ENCODE peak calls at places on chromosome 4, in six cellular contexts. N is endodermal cell, C is esophagus squamous epithelium, D is transverse colon, A is BJ, B is psoas muscle. G is an unnamed sample.

GRCh38 chr4:113382704-113383103 is 333.3 kb downstream of the ANK2 start:
- DNase-seq in N (no peak), C (no peak), D (no peak), A (no peak), B (no peak), G (no peak)

GRCh38 chr4:54439831-54440243 is 210.7 kb downstream of the PDGFRA start:
- DNase-seq in N (no peak), C (no peak), D (peak; percentile 9), A (no peak), B (peak; percentile 22), G (peak; percentile 9)

GRCh38 chr4:4647041-4647440 is 105.2 kb upstream of the STX18 start:
- DNase-seq in N (no peak), C (no peak), D (no peak), A (peak; percentile 21), B (no peak), G (no peak)

GRCh38 chr4:130210871-130211270 is 1114.9 kb downstream of the C4orf33 start:
- DNase-seq in N (no peak), C (no peak), D (no peak), A (peak; percentile 26), B (no peak), G (no peak)

GRCh38 chr4:127708985-127709384 is 21.2 kb upstream of the SLC25A31 start:
- DNase-seq in N (no peak), C (peak; percentile 1), D (no peak), A (peak; percentile 11), B (no peak), G (no peak)

GRCh38 chr4:27176881-27177280 is 316.2 kb downstream of the STIM2 start:
- DNase-seq in N (peak; percentile 65), C (no peak), D (no peak), A (no peak), B (no peak), G (no peak)

GRCh38 chr4:186848437-186848836 is 124.8 kb upstream of the FAT1 start:
- DNase-seq in N (no peak), C (no peak), D (no peak), A (no peak), B (no peak), G (no peak)

GRCh38 chr4:2036866-2037265 is 22.3 kb upstream of the NAT8L start:
- DNase-seq in N (no peak), C (no peak), D (peak; percentile 66), A (no peak), B (no peak), G (no peak)

GRCh38 chr4:184457530-184458249 is 16.7 kb downstream of the IRF2 start:
- DNase-seq in N (peak; percentile 38), C (no peak), D (peak; percentile 52), A (no peak), B (peak; percentile 19), G (no peak)

GRCh38 chr4:140617494-140618060 is 48.8 kb upstream of the UCP1 start:
- DNase-seq in N (no peak), C (no peak), D (no peak), A (no peak), B (no peak), G (no peak)

GRCh38 chr4:112604590-112604989 is 32.1 kb downstream of the ZGRF1 start:
- DNase-seq in N (peak; percentile 74), C (no peak), D (peak; percentile 22), A (peak; percentile 9), B (no peak), G (peak; percentile 39)

GRCh38 chr4:6008092-6008551 is 10.1 kb downstream of the C4orf50 start:
- DNase-seq in N (peak; percentile 86), C (no peak), D (no peak), A (no peak), B (no peak), G (no peak)

GRCh38 chr4:145482209-145483021 is 762 bp downstream of the SMAD1 start:
- DNase-seq in N (peak; percentile 82), C (no peak), D (peak; percentile 61), A (no peak), B (peak; percentile 55), G (peak; percentile 68)

GRCh38 chr4:7792616-7793015 is 147.0 kb downstream of the AFAP1 start:
- DNase-seq in N (no peak), C (no peak), D (no peak), A (no peak), B (no peak), G (peak; percentile 70)

GRCh38 chr4:69759189-69759604 is 1.2 kb downstream of the SULT1B1 start:
- DNase-seq in N (no peak), C (no peak), D (peak; percentile 20), A (no peak), B (no peak), G (no peak)

GRCh38 chr4:148540622-148541326 is 98.6 kb upstream of the NR3C2 start:
- DNase-seq in N (no peak), C (no peak), D (peak; percentile 38), A (no peak), B (no peak), G (no peak)

GRCh38 chr4:69910016-69910782 is 20.7 kb upstream of the CSN1S1 start:
- DNase-seq in N (no peak), C (no peak), D (no peak), A (no peak), B (no peak), G (peak; percentile 25)

GRCh38 chr4:87069037-87069742 is 134.4 kb downstream of the AFF1 start:
- DNase-seq in N (no peak), C (no peak), D (no peak), A (no peak), B (no peak), G (no peak)

GRCh38 chr4:119068529-119068962 is 67.1 kb upstream of the MYOZ2 start:
- DNase-seq in N (no peak), C (no peak), D (no peak), A (peak; percentile 76), B (no peak), G (no peak)

GRCh38 chr4:111031180-111031579 is 408.3 kb upstream of the PITX2 start:
- DNase-seq in N (no peak), C (no peak), D (no peak), A (no peak), B (no peak), G (no peak)

GRCh38 chr4:153205028-153205648 is 895 bp downstream of the TRIM2 start:
- DNase-seq in N (peak; percentile 83), C (no peak), D (peak; percentile 76), A (peak; percentile 35), B (no peak), G (peak; percentile 38)

GRCh38 chr4:6747690-6748068 is 31.7 kb downstream of the BLOC1S4 start:
- DNase-seq in N (no peak), C (no peak), D (no peak), A (no peak), B (no peak), G (no peak)

GRCh38 chr4:148426643-148427042 is 15.6 kb downstream of the NR3C2 start:
- DNase-seq in N (no peak), C (no peak), D (no peak), A (no peak), B (no peak), G (no peak)

GRCh38 chr4:78862314-78862737 is 76.9 kb downstream of the PAQR3 start:
- DNase-seq in N (no peak), C (no peak), D (no peak), A (no peak), B (no peak), G (no peak)

GRCh38 chr4:16226816-16227461 is 668 bp upstream of the TAPT1 start:
- DNase-seq in N (peak; percentile 87), C (no peak), D (peak; percentile 69), A (no peak), B (peak; percentile 75), G (peak; percentile 61)

GRCh38 chr4:184763150-184763780 is 29.4 kb upstream of the CENPU start:
- DNase-seq in N (no peak), C (no peak), D (peak; percentile 28), A (peak; percentile 41), B (peak; percentile 46), G (no peak)

GRCh38 chr4:170051402-170051801 is 25.2 kb upstream of the MFAP3L start:
- DNase-seq in N (no peak), C (no peak), D (no peak), A (no peak), B (no peak), G (no peak)

GRCh38 chr4:98618670-98619069 is 39.7 kb downstream of the TSPAN5 start:
- DNase-seq in N (no peak), C (no peak), D (no peak), A (no peak), B (no peak), G (no peak)
- H3K4me3 ChIP-seq in N (no peak overlapping the region), C (no peak overlapping the region), D (no peak overlapping the region), A (no peak overlapping the region), B (no peak overlapping the region), G (no peak overlapping the region)

GRCh38 chr4:71186566-71187398 is 152.0 kb upstream of the SLC4A4 start:
- DNase-seq in N (peak; percentile 82), C (no peak), D (peak; percentile 74), A (no peak), B (peak; percentile 47), G (no peak)

GRCh38 chr4:71188951-71189350 is 149.9 kb upstream of the SLC4A4 start:
- DNase-seq in N (no peak), C (no peak), D (no peak), A (no peak), B (no peak), G (no peak)

GRCh38 chr4:71189471-71189870 is 149.3 kb upstream of the SLC4A4 start:
- DNase-seq in N (no peak), C (no peak), D (no peak), A (no peak), B (no peak), G (no peak)

GRCh38 chr4:71187399-71188196 is 151.2 kb upstream of the SLC4A4 start:
- DNase-seq in N (peak; percentile 79), C (no peak), D (peak; percentile 56), A (no peak), B (peak; percentile 38), G (no peak)

DNA sequence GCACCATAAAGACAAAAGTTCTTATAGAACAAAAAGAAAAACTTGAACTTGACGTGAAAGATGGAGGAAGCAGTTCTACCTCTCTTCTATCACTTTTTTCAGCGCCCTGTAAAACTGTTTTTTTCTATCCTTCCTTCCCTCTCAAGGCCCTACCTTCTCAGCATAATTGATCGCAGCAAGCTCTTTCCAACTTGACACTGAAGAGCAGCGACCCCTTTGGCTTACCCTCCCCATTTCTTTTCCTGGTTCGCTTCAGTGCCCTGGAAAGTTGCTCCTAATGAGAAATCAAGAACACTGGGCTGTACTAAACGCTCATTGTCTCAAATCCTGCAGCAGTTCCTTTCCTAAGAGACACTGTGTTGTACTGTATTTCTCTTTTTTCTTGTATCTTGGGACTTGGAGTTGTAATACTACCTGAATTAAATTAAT is 150.6 kb upstream of the SLC4A4 start:
- DNase-seq in N (peak; percentile 70), C (no peak), D (no peak), A (no peak), B (no peak), G (no peak)
- TF ChIP-seq CTCF in N (peak; percentile 69), C (no peak), D (no peak), A (no peak), B (no peak), G (no peak)

DNA sequence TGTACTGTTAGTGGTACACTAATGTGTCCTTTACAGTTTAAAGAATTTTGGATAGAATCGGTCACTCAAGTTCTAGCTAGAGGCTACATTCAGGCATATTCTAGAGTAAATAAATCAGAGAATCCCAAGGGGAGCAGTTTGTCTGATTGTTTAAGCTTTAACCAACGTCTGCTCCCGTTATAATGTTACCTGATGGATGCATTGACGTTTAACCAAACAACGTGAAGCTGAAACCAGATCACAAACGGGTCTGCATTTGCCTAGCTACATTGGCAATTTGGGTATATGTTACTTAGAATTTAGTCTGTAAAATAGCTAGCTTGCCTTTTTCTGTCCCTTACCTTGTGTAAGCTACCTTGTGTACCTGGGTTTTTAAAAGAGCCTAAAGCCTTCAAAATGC is 1.6 kb downstream of the PI4K2B start:
- DNase-seq in N (no peak), C (no peak), D (no peak), A (no peak), B (no peak), G (peak; percentile 21)
- H3K4me3 ChIP-seq in N (peak overlapping the region; percentile 94), C (peak overlapping the region; percentile 76), D (peak overlapping the region; percentile 90), A (peak overlapping the region; percentile 99), B (peak overlapping the region; percentile 99), G (peak overlapping the region; percentile 100)

GRCh38 chr4:55444822-55445221 is 49.1 kb downstream of the TMEM165 start:
- DNase-seq in N (no peak), C (no peak), D (no peak), A (no peak), B (no peak), G (peak; percentile 12)
- TF ChIP-seq CTCF in N (peak; percentile 61), C (no peak), D (no peak), A (peak; percentile 49), B (no peak), G (peak; percentile 29)

G was measured in GM12865.